ENCODE peak calls at places on chromosomes 5 and 9, in six cellular contexts. One of them, this sample, is unnamed.

GRCh38 chr5:172162348-172162747 is 25.7 kb downstream of the STK10 start:
- ATAC-seq in gastroesophageal sphincter: no peak
- ATAC-seq in activated CD8-positive, alpha-beta T cell treated with anti-CD3 and anti-CD28 coated beads for 36 hours: no peak
- ATAC-seq in aorta: no peak
- ATAC-seq in Right ventricle myocardium superior: no peak
- ATAC-seq in activated CD4-positive, alpha-beta T cell treated with anti-CD3 and anti-CD28 coated beads for 36 hours: no peak
- ATAC-seq in this sample: no peak

GRCh38 chr5:133952729-133953567 is 15.5 kb downstream of the C5orf15 start:
- ATAC-seq in gastroesophageal sphincter: peak; percentile 97
- ATAC-seq in activated CD8-positive, alpha-beta T cell treated with anti-CD3 and anti-CD28 coated beads for 36 hours: no peak
- ATAC-seq in aorta: peak; percentile 92
- ATAC-seq in Right ventricle myocardium superior: peak; percentile 90
- ATAC-seq in activated CD4-positive, alpha-beta T cell treated with anti-CD3 and anti-CD28 coated beads for 36 hours: no peak
- ATAC-seq in this sample: no peak

GRCh38 chr9:69317894-69318293 is 7.1 kb upstream of the ENTREP1 start:
- ATAC-seq in gastroesophageal sphincter: no peak
- ATAC-seq in activated CD8-positive, alpha-beta T cell treated with anti-CD3 and anti-CD28 coated beads for 36 hours: peak; percentile 96
- ATAC-seq in aorta: no peak
- ATAC-seq in Right ventricle myocardium superior: no peak
- ATAC-seq in activated CD4-positive, alpha-beta T cell treated with anti-CD3 and anti-CD28 coated beads for 36 hours: peak; percentile 97
- ATAC-seq in this sample: peak; percentile 93

GRCh38 chr9:18394847-18395355 is 79.1 kb upstream of the ADAMTSL1 start:
- ATAC-seq in gastroesophageal sphincter: no peak
- ATAC-seq in activated CD8-positive, alpha-beta T cell treated with anti-CD3 and anti-CD28 coated beads for 36 hours: no peak
- ATAC-seq in aorta: no peak
- ATAC-seq in Right ventricle myocardium superior: no peak
- ATAC-seq in activated CD4-positive, alpha-beta T cell treated with anti-CD3 and anti-CD28 coated beads for 36 hours: no peak
- ATAC-seq in this sample: no peak

GRCh38 chr5:115962565-115963402 is 509 bp downstream of the LVRN start:
- ATAC-seq in gastroesophageal sphincter: peak; percentile 68
- ATAC-seq in activated CD8-positive, alpha-beta T cell treated with anti-CD3 and anti-CD28 coated beads for 36 hours: peak; percentile 55
- ATAC-seq in aorta: peak; percentile 73
- ATAC-seq in Right ventricle myocardium superior: peak; percentile 81
- ATAC-seq in activated CD4-positive, alpha-beta T cell treated with anti-CD3 and anti-CD28 coated beads for 36 hours: no peak
- ATAC-seq in this sample: peak; percentile 29

GRCh38 chr9:121563881-121564460 is 64.3 kb upstream of the GGTA1 start:
- ATAC-seq in gastroesophageal sphincter: no peak
- ATAC-seq in activated CD8-positive, alpha-beta T cell treated with anti-CD3 and anti-CD28 coated beads for 36 hours: no peak
- ATAC-seq in aorta: no peak
- ATAC-seq in Right ventricle myocardium superior: no peak
- ATAC-seq in activated CD4-positive, alpha-beta T cell treated with anti-CD3 and anti-CD28 coated beads for 36 hours: no peak
- ATAC-seq in this sample: no peak

GRCh38 chr5:168362097-168362885 is 70.8 kb downstream of the WWC1 start:
- ATAC-seq in gastroesophageal sphincter: no peak
- ATAC-seq in activated CD8-positive, alpha-beta T cell treated with anti-CD3 and anti-CD28 coated beads for 36 hours: no peak
- ATAC-seq in aorta: no peak
- ATAC-seq in Right ventricle myocardium superior: no peak
- ATAC-seq in activated CD4-positive, alpha-beta T cell treated with anti-CD3 and anti-CD28 coated beads for 36 hours: no peak
- ATAC-seq in this sample: no peak

GRCh38 chr5:158929579-158930233 is 170.0 kb downstream of the EBF1 start:
- ATAC-seq in gastroesophageal sphincter: no peak
- ATAC-seq in activated CD8-positive, alpha-beta T cell treated with anti-CD3 and anti-CD28 coated beads for 36 hours: no peak
- ATAC-seq in aorta: no peak
- ATAC-seq in Right ventricle myocardium superior: no peak
- ATAC-seq in activated CD4-positive, alpha-beta T cell treated with anti-CD3 and anti-CD28 coated beads for 36 hours: no peak
- ATAC-seq in this sample: no peak

GRCh38 chr9:104868303-104868686 is 59.7 kb downstream of the ABCA1 start:
- ATAC-seq in gastroesophageal sphincter: no peak
- ATAC-seq in activated CD8-positive, alpha-beta T cell treated with anti-CD3 and anti-CD28 coated beads for 36 hours: no peak
- ATAC-seq in aorta: no peak
- ATAC-seq in Right ventricle myocardium superior: peak; percentile 54
- ATAC-seq in activated CD4-positive, alpha-beta T cell treated with anti-CD3 and anti-CD28 coated beads for 36 hours: no peak
- ATAC-seq in this sample: no peak

GRCh38 chr9:113484258-113484730 is 20.8 kb downstream of the RGS3 start:
- ATAC-seq in gastroesophageal sphincter: peak; percentile 60
- ATAC-seq in activated CD8-positive, alpha-beta T cell treated with anti-CD3 and anti-CD28 coated beads for 36 hours: no peak
- ATAC-seq in aorta: peak; percentile 73
- ATAC-seq in Right ventricle myocardium superior: peak; percentile 76
- ATAC-seq in activated CD4-positive, alpha-beta T cell treated with anti-CD3 and anti-CD28 coated beads for 36 hours: no peak
- ATAC-seq in this sample: no peak

GRCh38 chr5:5546408-5546807 is 123.9 kb downstream of the ICE1 start:
- ATAC-seq in gastroesophageal sphincter: no peak
- ATAC-seq in activated CD8-positive, alpha-beta T cell treated with anti-CD3 and anti-CD28 coated beads for 36 hours: no peak
- ATAC-seq in aorta: no peak
- ATAC-seq in Right ventricle myocardium superior: no peak
- ATAC-seq in activated CD4-positive, alpha-beta T cell treated with anti-CD3 and anti-CD28 coated beads for 36 hours: no peak
- ATAC-seq in this sample: no peak

GRCh38 chr5:175599210-175599609 is 58.7 kb upstream of the HRH2 start:
- ATAC-seq in gastroesophageal sphincter: no peak
- ATAC-seq in activated CD8-positive, alpha-beta T cell treated with anti-CD3 and anti-CD28 coated beads for 36 hours: peak; percentile 27
- ATAC-seq in aorta: no peak
- ATAC-seq in Right ventricle myocardium superior: peak; percentile 67
- ATAC-seq in activated CD4-positive, alpha-beta T cell treated with anti-CD3 and anti-CD28 coated beads for 36 hours: peak; percentile 30
- ATAC-seq in this sample: no peak

GRCh38 chr9:94900222-94901018 is 173.9 kb downstream of the AOPEP start:
- ATAC-seq in gastroesophageal sphincter: peak; percentile 87
- ATAC-seq in activated CD8-positive, alpha-beta T cell treated with anti-CD3 and anti-CD28 coated beads for 36 hours: peak; percentile 68
- ATAC-seq in aorta: peak; percentile 80
- ATAC-seq in Right ventricle myocardium superior: peak; percentile 82
- ATAC-seq in activated CD4-positive, alpha-beta T cell treated with anti-CD3 and anti-CD28 coated beads for 36 hours: peak; percentile 83
- ATAC-seq in this sample: peak; percentile 93

GRCh38 chr9:71703172-71703872 is 65.0 kb downstream of the CEMIP2 start:
- ATAC-seq in gastroesophageal sphincter: peak; percentile 73
- ATAC-seq in activated CD8-positive, alpha-beta T cell treated with anti-CD3 and anti-CD28 coated beads for 36 hours: no peak
- ATAC-seq in aorta: peak; percentile 62
- ATAC-seq in Right ventricle myocardium superior: peak; percentile 67
- ATAC-seq in activated CD4-positive, alpha-beta T cell treated with anti-CD3 and anti-CD28 coated beads for 36 hours: no peak
- ATAC-seq in this sample: no peak

GRCh38 chr9:79984429-79985067 is 412.8 kb downstream of the TLE4 start:
- ATAC-seq in gastroesophageal sphincter: no peak
- ATAC-seq in activated CD8-positive, alpha-beta T cell treated with anti-CD3 and anti-CD28 coated beads for 36 hours: no peak
- ATAC-seq in aorta: no peak
- ATAC-seq in Right ventricle myocardium superior: peak; percentile 29
- ATAC-seq in activated CD4-positive, alpha-beta T cell treated with anti-CD3 and anti-CD28 coated beads for 36 hours: no peak
- ATAC-seq in this sample: no peak

GRCh38 chr5:90873033-90873517 is 314.5 kb downstream of the ADGRV1 start:
- ATAC-seq in gastroesophageal sphincter: no peak
- ATAC-seq in activated CD8-positive, alpha-beta T cell treated with anti-CD3 and anti-CD28 coated beads for 36 hours: peak; percentile 81
- ATAC-seq in aorta: no peak
- ATAC-seq in Right ventricle myocardium superior: peak; percentile 69
- ATAC-seq in activated CD4-positive, alpha-beta T cell treated with anti-CD3 and anti-CD28 coated beads for 36 hours: peak; percentile 86
- ATAC-seq in this sample: peak; percentile 69

GRCh38 chr5:79774855-79775237 is 85.2 kb downstream of the CMYA5 start:
- ATAC-seq in gastroesophageal sphincter: no peak
- ATAC-seq in activated CD8-positive, alpha-beta T cell treated with anti-CD3 and anti-CD28 coated beads for 36 hours: no peak
- ATAC-seq in aorta: no peak
- ATAC-seq in Right ventricle myocardium superior: no peak
- ATAC-seq in activated CD4-positive, alpha-beta T cell treated with anti-CD3 and anti-CD28 coated beads for 36 hours: no peak
- ATAC-seq in this sample: no peak

GRCh38 chr9:114174557-114174875 is 19.2 kb downstream of the COL27A1 start:
- ATAC-seq in gastroesophageal sphincter: no peak
- ATAC-seq in activated CD8-positive, alpha-beta T cell treated with anti-CD3 and anti-CD28 coated beads for 36 hours: no peak
- ATAC-seq in aorta: no peak
- ATAC-seq in Right ventricle myocardium superior: no peak
- ATAC-seq in activated CD4-positive, alpha-beta T cell treated with anti-CD3 and anti-CD28 coated beads for 36 hours: no peak
- ATAC-seq in this sample: no peak

GRCh38 chr5:34914671-34915138 is 599 bp downstream of the RAD1 start:
- ATAC-seq in gastroesophageal sphincter: no peak
- ATAC-seq in activated CD8-positive, alpha-beta T cell treated with anti-CD3 and anti-CD28 coated beads for 36 hours: peak; percentile 1
- ATAC-seq in aorta: peak; percentile 15
- ATAC-seq in Right ventricle myocardium superior: peak; percentile 5
- ATAC-seq in activated CD4-positive, alpha-beta T cell treated with anti-CD3 and anti-CD28 coated beads for 36 hours: no peak
- ATAC-seq in this sample: peak; percentile 11

GRCh38 chr5:5486122-5486521 is 63.6 kb downstream of the ICE1 start:
- ATAC-seq in gastroesophageal sphincter: no peak
- ATAC-seq in activated CD8-positive, alpha-beta T cell treated with anti-CD3 and anti-CD28 coated beads for 36 hours: no peak
- ATAC-seq in aorta: no peak
- ATAC-seq in Right ventricle myocardium superior: no peak
- ATAC-seq in activated CD4-positive, alpha-beta T cell treated with anti-CD3 and anti-CD28 coated beads for 36 hours: no peak
- ATAC-seq in this sample: no peak

GRCh38 chr5:138241688-138242547 is 28.8 kb upstream of the CDC23 start:
- ATAC-seq in gastroesophageal sphincter: peak; percentile 70
- ATAC-seq in activated CD8-positive, alpha-beta T cell treated with anti-CD3 and anti-CD28 coated beads for 36 hours: peak; percentile 29
- ATAC-seq in aorta: peak; percentile 76
- ATAC-seq in Right ventricle myocardium superior: peak; percentile 81
- ATAC-seq in activated CD4-positive, alpha-beta T cell treated with anti-CD3 and anti-CD28 coated beads for 36 hours: no peak
- ATAC-seq in this sample: peak; percentile 18

GRCh38 chr5:179221877-179222220 is 123.4 kb downstream of the ADAMTS2 start:
- ATAC-seq in gastroesophageal sphincter: no peak
- ATAC-seq in activated CD8-positive, alpha-beta T cell treated with anti-CD3 and anti-CD28 coated beads for 36 hours: no peak
- ATAC-seq in aorta: no peak
- ATAC-seq in Right ventricle myocardium superior: no peak
- ATAC-seq in activated CD4-positive, alpha-beta T cell treated with anti-CD3 and anti-CD28 coated beads for 36 hours: no peak
- ATAC-seq in this sample: no peak

GRCh38 chr5:169534939-169535338 is 48.6 kb upstream of the SPDL1 start:
- ATAC-seq in gastroesophageal sphincter: no peak
- ATAC-seq in activated CD8-positive, alpha-beta T cell treated with anti-CD3 and anti-CD28 coated beads for 36 hours: no peak
- ATAC-seq in aorta: peak; percentile 56
- ATAC-seq in Right ventricle myocardium superior: no peak
- ATAC-seq in activated CD4-positive, alpha-beta T cell treated with anti-CD3 and anti-CD28 coated beads for 36 hours: no peak
- ATAC-seq in this sample: no peak

GRCh38 chr9:77188242-77188641 is 10.9 kb downstream of the VPS13A start:
- ATAC-seq in gastroesophageal sphincter: no peak
- ATAC-seq in activated CD8-positive, alpha-beta T cell treated with anti-CD3 and anti-CD28 coated beads for 36 hours: no peak
- ATAC-seq in aorta: no peak
- ATAC-seq in Right ventricle myocardium superior: no peak
- ATAC-seq in activated CD4-positive, alpha-beta T cell treated with anti-CD3 and anti-CD28 coated beads for 36 hours: no peak
- ATAC-seq in this sample: no peak

GRCh38 chr9:114869845-114870244 is 60.5 kb downstream of the TNFSF8 start:
- ATAC-seq in gastroesophageal sphincter: no peak
- ATAC-seq in activated CD8-positive, alpha-beta T cell treated with anti-CD3 and anti-CD28 coated beads for 36 hours: no peak
- ATAC-seq in aorta: no peak
- ATAC-seq in Right ventricle myocardium superior: no peak
- ATAC-seq in activated CD4-positive, alpha-beta T cell treated with anti-CD3 and anti-CD28 coated beads for 36 hours: no peak
- ATAC-seq in this sample: no peak

GRCh38 chr5:176742246-176743105 is 67.9 kb upstream of the UNC5A start:
- ATAC-seq in gastroesophageal sphincter: no peak
- ATAC-seq in activated CD8-positive, alpha-beta T cell treated with anti-CD3 and anti-CD28 coated beads for 36 hours: no peak
- ATAC-seq in aorta: no peak
- ATAC-seq in Right ventricle myocardium superior: no peak
- ATAC-seq in activated CD4-positive, alpha-beta T cell treated with anti-CD3 and anti-CD28 coated beads for 36 hours: no peak
- ATAC-seq in this sample: no peak

GRCh38 chr9:8674550-8674949 is 875.0 kb upstream of the DMAC1 start:
- ATAC-seq in gastroesophageal sphincter: no peak
- ATAC-seq in activated CD8-positive, alpha-beta T cell treated with anti-CD3 and anti-CD28 coated beads for 36 hours: no peak
- ATAC-seq in aorta: no peak
- ATAC-seq in Right ventricle myocardium superior: no peak
- ATAC-seq in activated CD4-positive, alpha-beta T cell treated with anti-CD3 and anti-CD28 coated beads for 36 hours: no peak
- ATAC-seq in this sample: no peak

GRCh38 chr9:89941875-89942274 is 337.1 kb downstream of the GADD45G start:
- ATAC-seq in gastroesophageal sphincter: peak; percentile 95
- ATAC-seq in activated CD8-positive, alpha-beta T cell treated with anti-CD3 and anti-CD28 coated beads for 36 hours: no peak
- ATAC-seq in aorta: peak; percentile 82
- ATAC-seq in Right ventricle myocardium superior: peak; percentile 55
- ATAC-seq in activated CD4-positive, alpha-beta T cell treated with anti-CD3 and anti-CD28 coated beads for 36 hours: peak; percentile 79
- ATAC-seq in this sample: peak; percentile 77

GRCh38 chr5:14172149-14172795 is 29.1 kb downstream of the TRIO start:
- ATAC-seq in gastroesophageal sphincter: no peak
- ATAC-seq in activated CD8-positive, alpha-beta T cell treated with anti-CD3 and anti-CD28 coated beads for 36 hours: no peak
- ATAC-seq in aorta: no peak
- ATAC-seq in Right ventricle myocardium superior: no peak
- ATAC-seq in activated CD4-positive, alpha-beta T cell treated with anti-CD3 and anti-CD28 coated beads for 36 hours: no peak
- ATAC-seq in this sample: no peak

GRCh38 chr5:59204114-59204897 is 621.4 kb downstream of the RAB3C start:
- ATAC-seq in gastroesophageal sphincter: no peak
- ATAC-seq in activated CD8-positive, alpha-beta T cell treated with anti-CD3 and anti-CD28 coated beads for 36 hours: no peak
- ATAC-seq in aorta: no peak
- ATAC-seq in Right ventricle myocardium superior: no peak
- ATAC-seq in activated CD4-positive, alpha-beta T cell treated with anti-CD3 and anti-CD28 coated beads for 36 hours: no peak
- ATAC-seq in this sample: no peak